ENCODE peak calls at places on chromosomes 5 and 9, in seven cellular contexts. J is MV-4-11; P is central memory CD8-positive, alpha-beta T cell; T is anterior cingulate cortex; F is nucleus accumbens; A is LoVo; D is M059J. L is an unnamed sample.

GRCh38 chr9:107620801-107621200 is 131.2 kb upstream of the KLF4 start:
- DNase-seq in J (no peak), P (no peak), T (no peak), F (no peak), A (no peak), D (no peak), L (no peak)

GRCh38 chr5:134122530-134122929 is 8.0 kb downstream of the TCF7 start:
- DNase-seq in J (no peak), P (peak), T (no peak), F (no peak), A (no peak), D (no peak), L (no peak)

GRCh38 chr5:73764996-73765395 is 139.0 kb downstream of the ARHGEF28 start:
- DNase-seq in J (no peak), P (no peak), T (no peak), F (no peak), A (no peak), D (peak), L (no peak)

GRCh38 chr5:76819851-76820280 is 1.0 kb downstream of the F2RL1 start:
- DNase-seq in J (no peak), P (no peak), T (no peak), F (no peak), A (peak), D (no peak), L (peak)

GRCh38 chr5:81626524-81626923 is 124.4 kb downstream of the SSBP2 start:
- DNase-seq in J (no peak), P (no peak), T (no peak), F (no peak), A (peak), D (peak), L (no peak)

GRCh38 chr9:128245293-128246151 is 30.3 kb downstream of the GOLGA2 start:
- DNase-seq in J (peak), P (no peak), T (no peak), F (no peak), A (no peak), D (peak), L (no peak)

GRCh38 chr5:151463137-151464029 is 16.0 kb downstream of the SLC36A1 start:
- DNase-seq in J (no peak), P (no peak), T (no peak), F (no peak), A (no peak), D (no peak), L (no peak)

GRCh38 chr5:130651440-130651839 is 513.6 kb downstream of the HINT1 start:
- DNase-seq in J (no peak), P (no peak), T (no peak), F (no peak), A (no peak), D (no peak), L (no peak)